ENCODE peak calls at places on chromosomes 1 and 21, in eight cellular contexts. S is SJSA1; O is CD8-positive, alpha-beta T cell; W is lower lobe of right lung; K is testis; P is neural progenitor cell; T is psoas muscle; H is esophagus squamous epithelium. G is an unnamed sample.

GRCh38 chr1:145906954-145907755 is 2.7 kb downstream of the ITGA10 start:
- DNase-seq in S (no peak), O (no peak), W (no peak), K (no peak), P (no peak), T (no peak), H (no peak), G (no peak)

GRCh38 chr1:203675596-203676347 is 49.1 kb downstream of the ATP2B4 start:
- DNase-seq in S (no peak), O (no peak), W (no peak), K (no peak), P (no peak), T (no peak), H (no peak), G (no peak)

GRCh38 chr1:59506952-59507351 is 210.1 kb downstream of the FGGY start:
- DNase-seq in S (no peak), O (no peak), W (peak; percentile 61), K (peak; percentile 30), P (no peak), T (peak; percentile 29), H (no peak), G (peak; percentile 56)

GRCh38 chr21:32515869-32516268 is 69.5 kb downstream of the TCP10L start:
- DNase-seq in S (no peak), O (no peak), W (no peak), K (no peak), P (no peak), T (no peak), H (no peak), G (no peak)

GRCh38 chr21:15437873-15438272 is 291.9 kb upstream of the USP25 start:
- DNase-seq in S (no peak), O (no peak), W (no peak), K (no peak), P (no peak), T (no peak), H (no peak), G (no peak)

GRCh38 chr21:27649323-27649722 is 682.4 kb upstream of the ADAMTS5 start:
- DNase-seq in S (peak; percentile 43), O (no peak), W (no peak), K (no peak), P (no peak), T (no peak), H (no peak), G (no peak)

GRCh38 chr1:38003261-38004250 is 1.8 kb downstream of the FHL3 start:
- DNase-seq in S (no peak), O (no peak), W (no peak), K (no peak), P (no peak), T (peak; percentile 78), H (no peak), G (no peak)

GRCh38 chr21:18235545-18235944 is 9.1 kb upstream of the CHODL start:
- DNase-seq in S (no peak), O (no peak), W (no peak), K (no peak), P (no peak), T (no peak), H (no peak), G (no peak)

GRCh38 chr1:43273708-43274107 is 3.9 kb downstream of the TMEM125 start:
- DNase-seq in S (no peak), O (no peak), W (no peak), K (no peak), P (no peak), T (no peak), H (no peak), G (no peak)

GRCh38 chr1:151310986-151311385 is 16.2 kb downstream of the PI4KB start:
- DNase-seq in S (no peak), O (no peak), W (no peak), K (no peak), P (no peak), T (no peak), H (no peak), G (no peak)

GRCh38 chr1:176843352-176844297 is 320.9 kb downstream of the ASTN1 start:
- DNase-seq in S (peak; percentile 26), O (no peak), W (no peak), K (peak; percentile 28), P (peak; percentile 64), T (peak; percentile 13), H (no peak), G (peak; percentile 64)

GRCh38 chr1:200896571-200897187 is 2.0 kb downstream of the INAVA start:
- DNase-seq in S (peak; percentile 87), O (no peak), W (peak; percentile 64), K (no peak), P (no peak), T (no peak), H (no peak), G (no peak)

GRCh38 chr21:30478015-30478414 is 2.2 kb downstream of the KRTAP19-1 start:
- DNase-seq in S (no peak), O (no peak), W (no peak), K (no peak), P (no peak), T (no peak), H (no peak), G (no peak)

GRCh38 chr1:162680419-162681126 is 48.3 kb downstream of the DDR2 start:
- DNase-seq in S (no peak), O (no peak), W (no peak), K (peak; percentile 29), P (no peak), T (no peak), H (no peak), G (no peak)

GRCh38 chr1:30318413-30318812 is 405.0 kb downstream of the MATN1 start:
- DNase-seq in S (no peak), O (no peak), W (no peak), K (no peak), P (no peak), T (no peak), H (no peak), G (peak; percentile 56)

DNA sequence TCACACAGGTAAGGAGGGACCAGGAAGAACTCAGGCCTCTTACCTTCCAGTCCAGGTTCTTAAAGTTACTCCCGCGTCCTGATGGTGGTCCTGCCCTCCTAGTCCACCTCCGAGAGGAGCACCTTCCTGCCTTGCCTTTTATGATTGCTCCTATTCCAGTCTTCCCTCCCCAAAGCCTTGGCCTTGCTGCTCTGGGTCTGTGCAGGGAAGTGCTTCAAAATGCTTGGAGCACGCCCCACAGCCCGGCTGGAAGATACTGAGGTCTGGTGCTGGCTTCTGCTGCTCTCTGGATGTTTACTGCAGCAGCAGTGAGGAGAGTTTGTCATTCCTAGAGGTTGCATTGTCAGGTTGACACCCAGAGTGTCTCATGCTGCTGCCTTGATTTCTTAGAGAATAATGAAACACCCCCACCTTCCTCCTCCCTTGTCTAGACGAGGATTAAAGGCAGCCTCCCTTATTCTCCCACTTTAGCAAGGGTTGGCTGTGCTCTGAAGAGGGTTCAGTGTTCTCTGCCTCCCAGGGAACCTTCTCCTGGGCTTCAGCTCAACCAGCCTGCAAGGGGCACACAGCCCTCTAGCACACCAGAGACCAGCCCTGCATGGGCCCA is 142.2 kb upstream of the CACNA1E start:
- DNase-seq in S (no peak), O (no peak), W (no peak), K (no peak), P (no peak), T (no peak), H (no peak), G (no peak)
- H3K27me3 ChIP-seq in S (peaks cover 2% of the 10 kb centered on the region), O (no peaks in the 10 kb centered on the region), W (no peaks in the 10 kb centered on the region), K (no peaks in the 10 kb centered on the region), P (no peaks in the 10 kb centered on the region), T (no peaks in the 10 kb centered on the region), H (no peaks in the 10 kb centered on the region), G (no peaks in the 10 kb centered on the region)

DNA sequence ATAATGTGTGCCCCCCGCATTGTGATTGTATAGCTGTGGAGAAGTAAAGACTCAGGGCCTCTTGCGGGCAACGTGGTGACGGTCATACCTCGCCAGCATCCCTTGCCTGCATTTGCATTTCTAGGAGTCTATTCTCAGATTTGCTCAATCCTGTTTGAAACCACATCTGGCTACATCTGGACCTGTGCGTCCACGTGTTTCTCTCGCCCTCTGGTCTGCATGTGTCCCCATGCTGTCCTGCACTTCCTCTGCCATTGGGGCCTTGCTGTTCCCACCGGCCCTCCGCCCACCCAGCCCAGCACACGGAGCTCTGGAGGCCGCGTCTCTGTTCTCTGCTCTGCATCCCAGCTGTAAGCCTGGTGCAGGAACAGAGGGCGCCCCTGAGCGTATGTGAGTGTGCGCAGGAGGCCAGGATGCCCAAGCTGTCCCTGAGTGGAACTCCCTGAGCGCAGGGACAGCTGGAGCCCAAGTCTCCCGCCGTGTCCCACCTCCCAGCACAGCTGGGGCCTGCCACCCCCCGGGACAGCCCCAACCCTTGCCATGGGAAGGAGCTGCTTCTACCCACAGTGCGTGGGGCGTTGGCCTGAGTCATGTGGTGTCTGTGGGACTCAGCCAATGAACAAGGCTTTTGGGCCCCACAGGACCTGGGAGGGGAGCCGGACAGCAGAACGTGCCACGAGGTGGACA is 1.6 kb downstream of the KRTAP10-2 start:
- DNase-seq in S (no peak), O (no peak), W (peak; percentile 19), K (no peak), P (no peak), T (no peak), H (no peak), G (no peak)
- H3K27me3 ChIP-seq in S (peaks cover 9% of the 10 kb centered on the region), O (no peaks in the 10 kb centered on the region), W (no peaks in the 10 kb centered on the region), K (no peaks in the 10 kb centered on the region), P (no peaks in the 10 kb centered on the region), T (peaks cover 12% of the 10 kb centered on the region), H (peaks cover 49% of the 10 kb centered on the region), G (no peaks in the 10 kb centered on the region)

GRCh38 chr1:53547321-53547720 is 88.1 kb downstream of the DMRTB1 start:
- DNase-seq in S (no peak), O (no peak), W (peak; percentile 19), K (no peak), P (no peak), T (no peak), H (no peak), G (no peak)

GRCh38 chr1:53550201-53550741 is 91.1 kb downstream of the DMRTB1 start:
- DNase-seq in S (no peak), O (no peak), W (peak; percentile 19), K (no peak), P (no peak), T (peak; percentile 8), H (no peak), G (no peak)

GRCh38 chr1:53548031-53548491 is 88.9 kb downstream of the DMRTB1 start:
- DNase-seq in S (no peak), O (no peak), W (peak; percentile 40), K (no peak), P (no peak), T (no peak), H (no peak), G (no peak)

GRCh38 chr1:53549781-53550180 is 90.6 kb downstream of the DMRTB1 start:
- DNase-seq in S (no peak), O (no peak), W (peak; percentile 33), K (no peak), P (no peak), T (no peak), H (no peak), G (no peak)

DNA sequence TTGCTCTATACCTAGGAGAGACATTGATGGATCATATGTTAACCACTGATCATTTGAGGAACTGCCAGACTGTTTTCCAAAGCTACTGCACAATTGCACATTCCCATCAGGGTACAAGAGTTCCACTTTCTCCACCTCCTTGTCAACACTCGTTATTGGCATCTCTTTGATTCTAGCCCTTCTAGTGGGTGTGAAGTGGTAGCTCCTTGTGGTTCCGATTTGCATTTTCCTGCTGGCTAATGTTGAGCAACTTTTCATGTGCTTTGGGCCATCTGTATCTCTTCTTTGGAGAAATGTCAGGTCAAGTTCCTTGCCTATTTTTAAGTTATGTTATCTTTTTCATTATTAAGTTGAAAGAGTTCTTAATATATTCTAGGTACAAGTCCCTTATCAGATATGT is 90.1 kb downstream of the DMRTB1 start:
- DNase-seq in S (no peak), O (no peak), W (no peak), K (no peak), P (no peak), T (no peak), H (no peak), G (no peak)
- H3K27me3 ChIP-seq in S (no peaks in the 10 kb centered on the region), O (no peaks in the 10 kb centered on the region), W (no peaks in the 10 kb centered on the region), K (no peaks in the 10 kb centered on the region), P (no peaks in the 10 kb centered on the region), T (no peaks in the 10 kb centered on the region), H (peaks cover 4% of the 10 kb centered on the region), G (no peaks in the 10 kb centered on the region)

GRCh38 chr1:39685071-39685470 is 6.2 kb downstream of the HPCAL4 start:
- DNase-seq in S (no peak), O (no peak), W (no peak), K (no peak), P (no peak), T (no peak), H (no peak), G (no peak)
- H3K27me3 ChIP-seq in S (peaks cover 24% of the 10 kb centered on the region), O (no peaks in the 10 kb centered on the region), W (peaks cover 39% of the 10 kb centered on the region), K (no peaks in the 10 kb centered on the region), P (peaks cover 100% of the 10 kb centered on the region), T (peaks cover 5% of the 10 kb centered on the region), H (peaks cover 95% of the 10 kb centered on the region), G (no peaks in the 10 kb centered on the region)